ENCODE peak calls at places on chromosomes 13 and 19, in eight cellular contexts. One of them, this sample, is unnamed.

GRCh38 chr19:6223461-6224307 is 56.1 kb downstream of the MLLT1 start:
- DNase-seq in activated gamma-delta T cell treated with anti-CD3 and anti-CD28 coated beads, Interleukin-2, amount 50 U/mL, for 16 hours: no peak
- DNase-seq in activated T-cell treated with anti-CD3 and anti-CD28 coated beads, Interleukin-2, amount 50 U/mL, for 48 hours: no peak
- DNase-seq in EL: no peak
- DNase-seq in GOT3: no peak
- DNase-seq in GM12865: no peak
- DNase-seq in fibroblast of pulmonary artery: no peak
- DNase-seq in HAP-1: no peak
- DNase-seq in this sample: no peak

GRCh38 chr19:49339364-49340068 is 4.3 kb downstream of the CD37 start:
- DNase-seq in activated T-cell treated with anti-CD3 and anti-CD28 coated beads, Interleukin-2, amount 50 U/mL, for 48 hours: no peak
- DNase-seq in fibroblast of pulmonary artery: peak
- DNase-seq in GM12865: peak
- DNase-seq in GOT3: no peak
- DNase-seq in EL: peak
- DNase-seq in HAP-1: no peak
- DNase-seq in activated gamma-delta T cell treated with anti-CD3 and anti-CD28 coated beads, Interleukin-2, amount 50 U/mL, for 16 hours: no peak
- DNase-seq in this sample: no peak

GRCh38 chr13:32468502-32469147 is 40.7 kb upstream of the N4BP2L1 start:
- DNase-seq in EL: no peak
- DNase-seq in GM12865: no peak
- DNase-seq in fibroblast of pulmonary artery: peak
- DNase-seq in GOT3: no peak
- DNase-seq in activated gamma-delta T cell treated with anti-CD3 and anti-CD28 coated beads, Interleukin-2, amount 50 U/mL, for 16 hours: no peak
- DNase-seq in HAP-1: no peak
- DNase-seq in activated T-cell treated with anti-CD3 and anti-CD28 coated beads, Interleukin-2, amount 50 U/mL, for 48 hours: no peak
- DNase-seq in this sample: no peak

GRCh38 chr13:64154514-64154913 is 2738.9 kb upstream of the PCDH20 start:
- DNase-seq in activated gamma-delta T cell treated with anti-CD3 and anti-CD28 coated beads, Interleukin-2, amount 50 U/mL, for 16 hours: no peak
- DNase-seq in GOT3: no peak
- DNase-seq in HAP-1: no peak
- DNase-seq in activated T-cell treated with anti-CD3 and anti-CD28 coated beads, Interleukin-2, amount 50 U/mL, for 48 hours: no peak
- DNase-seq in EL: peak
- DNase-seq in GM12865: no peak
- DNase-seq in fibroblast of pulmonary artery: peak
- DNase-seq in this sample: no peak

GRCh38 chr13:31848621-31849020 is 109.3 kb downstream of the RXFP2 start:
- DNase-seq in fibroblast of pulmonary artery: no peak
- DNase-seq in HAP-1: no peak
- DNase-seq in GM12865: no peak
- DNase-seq in activated gamma-delta T cell treated with anti-CD3 and anti-CD28 coated beads, Interleukin-2, amount 50 U/mL, for 16 hours: no peak
- DNase-seq in GOT3: no peak
- DNase-seq in EL: no peak
- DNase-seq in activated T-cell treated with anti-CD3 and anti-CD28 coated beads, Interleukin-2, amount 50 U/mL, for 48 hours: no peak
- DNase-seq in this sample: no peak

GRCh38 chr13:113456116-113456702 is 2.9 kb upstream of the ADPRHL1 start:
- DNase-seq in fibroblast of pulmonary artery: no peak
- DNase-seq in HAP-1: no peak
- DNase-seq in activated gamma-delta T cell treated with anti-CD3 and anti-CD28 coated beads, Interleukin-2, amount 50 U/mL, for 16 hours: no peak
- DNase-seq in activated T-cell treated with anti-CD3 and anti-CD28 coated beads, Interleukin-2, amount 50 U/mL, for 48 hours: no peak
- DNase-seq in GM12865: no peak
- DNase-seq in GOT3: no peak
- DNase-seq in EL: no peak
- DNase-seq in this sample: no peak

GRCh38 chr13:28714651-28715050 is 4.1 kb downstream of the SLC46A3 start:
- DNase-seq in HAP-1: no peak
- DNase-seq in GM12865: no peak
- DNase-seq in GOT3: no peak
- DNase-seq in fibroblast of pulmonary artery: no peak
- DNase-seq in activated gamma-delta T cell treated with anti-CD3 and anti-CD28 coated beads, Interleukin-2, amount 50 U/mL, for 16 hours: no peak
- DNase-seq in activated T-cell treated with anti-CD3 and anti-CD28 coated beads, Interleukin-2, amount 50 U/mL, for 48 hours: no peak
- DNase-seq in EL: no peak
- DNase-seq in this sample: no peak

GRCh38 chr13:30934381-30934780 is 1.9 kb downstream of the TEX26 start:
- DNase-seq in fibroblast of pulmonary artery: no peak
- DNase-seq in GOT3: no peak
- DNase-seq in GM12865: peak
- DNase-seq in activated T-cell treated with anti-CD3 and anti-CD28 coated beads, Interleukin-2, amount 50 U/mL, for 48 hours: no peak
- DNase-seq in EL: no peak
- DNase-seq in activated gamma-delta T cell treated with anti-CD3 and anti-CD28 coated beads, Interleukin-2, amount 50 U/mL, for 16 hours: no peak
- DNase-seq in HAP-1: no peak
- DNase-seq in this sample: no peak

GRCh38 chr19:47512183-47512947 is 2.5 kb downstream of the NAPA start:
- DNase-seq in EL: peak
- DNase-seq in fibroblast of pulmonary artery: peak
- DNase-seq in GM12865: no peak
- DNase-seq in activated gamma-delta T cell treated with anti-CD3 and anti-CD28 coated beads, Interleukin-2, amount 50 U/mL, for 16 hours: no peak
- DNase-seq in HAP-1: no peak
- DNase-seq in activated T-cell treated with anti-CD3 and anti-CD28 coated beads, Interleukin-2, amount 50 U/mL, for 48 hours: no peak
- DNase-seq in GOT3: no peak
- DNase-seq in this sample: no peak

GRCh38 chr13:44934724-44935123 is 54.5 kb downstream of the NUFIP1 start:
- DNase-seq in GOT3: no peak
- DNase-seq in HAP-1: no peak
- DNase-seq in fibroblast of pulmonary artery: peak
- DNase-seq in EL: peak
- DNase-seq in activated gamma-delta T cell treated with anti-CD3 and anti-CD28 coated beads, Interleukin-2, amount 50 U/mL, for 16 hours: no peak
- DNase-seq in GM12865: peak
- DNase-seq in activated T-cell treated with anti-CD3 and anti-CD28 coated beads, Interleukin-2, amount 50 U/mL, for 48 hours: no peak
- DNase-seq in this sample: no peak

GRCh38 chr19:5292453-5292842 is 48.2 kb downstream of the PTPRS start:
- DNase-seq in activated T-cell treated with anti-CD3 and anti-CD28 coated beads, Interleukin-2, amount 50 U/mL, for 48 hours: no peak
- DNase-seq in fibroblast of pulmonary artery: no peak
- DNase-seq in GM12865: no peak
- DNase-seq in HAP-1: peak
- DNase-seq in GOT3: no peak
- DNase-seq in EL: no peak
- DNase-seq in activated gamma-delta T cell treated with anti-CD3 and anti-CD28 coated beads, Interleukin-2, amount 50 U/mL, for 16 hours: no peak
- DNase-seq in this sample: no peak

GRCh38 chr19:17538684-17539287 is 16.7 kb upstream of the COLGALT1 start:
- DNase-seq in HAP-1: peak
- DNase-seq in fibroblast of pulmonary artery: no peak
- DNase-seq in activated gamma-delta T cell treated with anti-CD3 and anti-CD28 coated beads, Interleukin-2, amount 50 U/mL, for 16 hours: no peak
- DNase-seq in activated T-cell treated with anti-CD3 and anti-CD28 coated beads, Interleukin-2, amount 50 U/mL, for 48 hours: peak
- DNase-seq in GM12865: peak
- DNase-seq in GOT3: no peak
- DNase-seq in EL: peak
- DNase-seq in this sample: no peak

GRCh38 chr19:6602729-6603114 is 11.8 kb upstream of the CD70 start:
- DNase-seq in activated T-cell treated with anti-CD3 and anti-CD28 coated beads, Interleukin-2, amount 50 U/mL, for 48 hours: no peak
- DNase-seq in HAP-1: no peak
- DNase-seq in fibroblast of pulmonary artery: no peak
- DNase-seq in EL: no peak
- DNase-seq in GOT3: no peak
- DNase-seq in activated gamma-delta T cell treated with anti-CD3 and anti-CD28 coated beads, Interleukin-2, amount 50 U/mL, for 16 hours: no peak
- DNase-seq in GM12865: peak
- DNase-seq in this sample: no peak

GRCh38 chr19:42254850-42255765 is at the start of gene ERF:
- DNase-seq in HAP-1: peak
- DNase-seq in activated gamma-delta T cell treated with anti-CD3 and anti-CD28 coated beads, Interleukin-2, amount 50 U/mL, for 16 hours: peak
- DNase-seq in EL: peak
- DNase-seq in fibroblast of pulmonary artery: peak
- DNase-seq in GOT3: peak
- DNase-seq in GM12865: peak
- DNase-seq in activated T-cell treated with anti-CD3 and anti-CD28 coated beads, Interleukin-2, amount 50 U/mL, for 48 hours: peak
- DNase-seq in this sample: peak

GRCh38 chr13:74114641-74115040 is 19.6 kb downstream of the KLF12 start:
- DNase-seq in fibroblast of pulmonary artery: no peak
- DNase-seq in activated T-cell treated with anti-CD3 and anti-CD28 coated beads, Interleukin-2, amount 50 U/mL, for 48 hours: no peak
- DNase-seq in GM12865: no peak
- DNase-seq in EL: no peak
- DNase-seq in GOT3: no peak
- DNase-seq in HAP-1: no peak
- DNase-seq in activated gamma-delta T cell treated with anti-CD3 and anti-CD28 coated beads, Interleukin-2, amount 50 U/mL, for 16 hours: no peak
- DNase-seq in this sample: no peak

GRCh38 chr19:4878491-4878968 is 11.1 kb upstream of the PLIN3 start:
- DNase-seq in GOT3: no peak
- DNase-seq in activated T-cell treated with anti-CD3 and anti-CD28 coated beads, Interleukin-2, amount 50 U/mL, for 48 hours: peak
- DNase-seq in HAP-1: no peak
- DNase-seq in fibroblast of pulmonary artery: no peak
- DNase-seq in EL: no peak
- DNase-seq in activated gamma-delta T cell treated with anti-CD3 and anti-CD28 coated beads, Interleukin-2, amount 50 U/mL, for 16 hours: no peak
- DNase-seq in GM12865: no peak
- DNase-seq in this sample: no peak

GRCh38 chr13:75308222-75308621 is 173.7 kb downstream of the TBC1D4 start:
- DNase-seq in activated T-cell treated with anti-CD3 and anti-CD28 coated beads, Interleukin-2, amount 50 U/mL, for 48 hours: peak
- DNase-seq in fibroblast of pulmonary artery: no peak
- DNase-seq in GOT3: no peak
- DNase-seq in HAP-1: no peak
- DNase-seq in GM12865: peak
- DNase-seq in activated gamma-delta T cell treated with anti-CD3 and anti-CD28 coated beads, Interleukin-2, amount 50 U/mL, for 16 hours: no peak
- DNase-seq in EL: no peak
- DNase-seq in this sample: no peak

GRCh38 chr19:934865-935422 is 9.1 kb downstream of the ARID3A start:
- DNase-seq in HAP-1: no peak
- DNase-seq in GM12865: no peak
- DNase-seq in fibroblast of pulmonary artery: peak
- DNase-seq in GOT3: no peak
- DNase-seq in EL: no peak
- DNase-seq in activated gamma-delta T cell treated with anti-CD3 and anti-CD28 coated beads, Interleukin-2, amount 50 U/mL, for 16 hours: no peak
- DNase-seq in activated T-cell treated with anti-CD3 and anti-CD28 coated beads, Interleukin-2, amount 50 U/mL, for 48 hours: no peak
- DNase-seq in this sample: no peak

GRCh38 chr19:7260161-7260560 is 34.1 kb downstream of the INSR start:
- DNase-seq in fibroblast of pulmonary artery: no peak
- DNase-seq in activated T-cell treated with anti-CD3 and anti-CD28 coated beads, Interleukin-2, amount 50 U/mL, for 48 hours: no peak
- DNase-seq in HAP-1: no peak
- DNase-seq in GOT3: no peak
- DNase-seq in GM12865: no peak
- DNase-seq in activated gamma-delta T cell treated with anti-CD3 and anti-CD28 coated beads, Interleukin-2, amount 50 U/mL, for 16 hours: no peak
- DNase-seq in EL: no peak
- DNase-seq in this sample: no peak

GRCh38 chr19:45020071-45020470 is 18.8 kb upstream of the CLASRP start:
- DNase-seq in activated gamma-delta T cell treated with anti-CD3 and anti-CD28 coated beads, Interleukin-2, amount 50 U/mL, for 16 hours: no peak
- DNase-seq in fibroblast of pulmonary artery: no peak
- DNase-seq in activated T-cell treated with anti-CD3 and anti-CD28 coated beads, Interleukin-2, amount 50 U/mL, for 48 hours: no peak
- DNase-seq in GM12865: no peak
- DNase-seq in EL: no peak
- DNase-seq in GOT3: no peak
- DNase-seq in HAP-1: no peak
- DNase-seq in this sample: no peak

GRCh38 chr13:25371608-25372274 is at the start of gene ATP8A2:
- DNase-seq in EL: no peak
- DNase-seq in HAP-1: peak
- DNase-seq in fibroblast of pulmonary artery: no peak
- DNase-seq in activated T-cell treated with anti-CD3 and anti-CD28 coated beads, Interleukin-2, amount 50 U/mL, for 48 hours: no peak
- DNase-seq in activated gamma-delta T cell treated with anti-CD3 and anti-CD28 coated beads, Interleukin-2, amount 50 U/mL, for 16 hours: no peak
- DNase-seq in GOT3: no peak
- DNase-seq in GM12865: no peak
- DNase-seq in this sample: no peak

GRCh38 chr19:51002542-51003311 is 1.3 kb upstream of the KLK8 start:
- DNase-seq in activated gamma-delta T cell treated with anti-CD3 and anti-CD28 coated beads, Interleukin-2, amount 50 U/mL, for 16 hours: no peak
- DNase-seq in EL: peak
- DNase-seq in HAP-1: peak
- DNase-seq in fibroblast of pulmonary artery: no peak
- DNase-seq in GM12865: peak
- DNase-seq in activated T-cell treated with anti-CD3 and anti-CD28 coated beads, Interleukin-2, amount 50 U/mL, for 48 hours: peak
- DNase-seq in GOT3: no peak
- DNase-seq in this sample: no peak

GRCh38 chr19:11096210-11096841 is 7.1 kb downstream of the LDLR start:
- DNase-seq in activated T-cell treated with anti-CD3 and anti-CD28 coated beads, Interleukin-2, amount 50 U/mL, for 48 hours: peak
- DNase-seq in activated gamma-delta T cell treated with anti-CD3 and anti-CD28 coated beads, Interleukin-2, amount 50 U/mL, for 16 hours: no peak
- DNase-seq in fibroblast of pulmonary artery: peak
- DNase-seq in GM12865: peak
- DNase-seq in EL: peak
- DNase-seq in HAP-1: no peak
- DNase-seq in GOT3: no peak
- DNase-seq in this sample: no peak

GRCh38 chr13:73403362-73404150 is 344.8 kb downstream of the KLF5 start:
- DNase-seq in GOT3: no peak
- DNase-seq in HAP-1: no peak
- DNase-seq in EL: no peak
- DNase-seq in activated gamma-delta T cell treated with anti-CD3 and anti-CD28 coated beads, Interleukin-2, amount 50 U/mL, for 16 hours: no peak
- DNase-seq in fibroblast of pulmonary artery: no peak
- DNase-seq in GM12865: no peak
- DNase-seq in activated T-cell treated with anti-CD3 and anti-CD28 coated beads, Interleukin-2, amount 50 U/mL, for 48 hours: no peak
- DNase-seq in this sample: no peak

GRCh38 chr13:30276178-30276577 is 31.2 kb downstream of the KATNAL1 start:
- DNase-seq in EL: no peak
- DNase-seq in GOT3: no peak
- DNase-seq in fibroblast of pulmonary artery: no peak
- DNase-seq in activated T-cell treated with anti-CD3 and anti-CD28 coated beads, Interleukin-2, amount 50 U/mL, for 48 hours: no peak
- DNase-seq in HAP-1: no peak
- DNase-seq in activated gamma-delta T cell treated with anti-CD3 and anti-CD28 coated beads, Interleukin-2, amount 50 U/mL, for 16 hours: no peak
- DNase-seq in GM12865: peak
- DNase-seq in this sample: no peak

GRCh38 chr13:73544175-73544574 is 485.4 kb downstream of the KLF5 start:
- DNase-seq in fibroblast of pulmonary artery: peak
- DNase-seq in HAP-1: no peak
- DNase-seq in GM12865: no peak
- DNase-seq in activated gamma-delta T cell treated with anti-CD3 and anti-CD28 coated beads, Interleukin-2, amount 50 U/mL, for 16 hours: no peak
- DNase-seq in GOT3: no peak
- DNase-seq in activated T-cell treated with anti-CD3 and anti-CD28 coated beads, Interleukin-2, amount 50 U/mL, for 48 hours: no peak
- DNase-seq in EL: no peak
- DNase-seq in this sample: no peak

GRCh38 chr19:15419413-15420025 is 731 bp upstream of the AKAP8L start:
- DNase-seq in GM12865: no peak
- DNase-seq in activated T-cell treated with anti-CD3 and anti-CD28 coated beads, Interleukin-2, amount 50 U/mL, for 48 hours: peak
- DNase-seq in GOT3: no peak
- DNase-seq in EL: peak
- DNase-seq in activated gamma-delta T cell treated with anti-CD3 and anti-CD28 coated beads, Interleukin-2, amount 50 U/mL, for 16 hours: no peak
- DNase-seq in fibroblast of pulmonary artery: peak
- DNase-seq in HAP-1: no peak
- DNase-seq in this sample: no peak

GRCh38 chr19:4717966-4718701 is 5.5 kb downstream of the DPP9 start:
- DNase-seq in activated T-cell treated with anti-CD3 and anti-CD28 coated beads, Interleukin-2, amount 50 U/mL, for 48 hours: no peak
- DNase-seq in EL: no peak
- DNase-seq in fibroblast of pulmonary artery: no peak
- DNase-seq in GOT3: no peak
- DNase-seq in GM12865: no peak
- DNase-seq in HAP-1: no peak
- DNase-seq in activated gamma-delta T cell treated with anti-CD3 and anti-CD28 coated beads, Interleukin-2, amount 50 U/mL, for 16 hours: no peak
- DNase-seq in this sample: no peak

GRCh38 chr19:18783958-18784785 is 6.9 kb downstream of the COMP start:
- DNase-seq in EL: no peak
- DNase-seq in fibroblast of pulmonary artery: no peak
- DNase-seq in activated T-cell treated with anti-CD3 and anti-CD28 coated beads, Interleukin-2, amount 50 U/mL, for 48 hours: no peak
- DNase-seq in GM12865: no peak
- DNase-seq in HAP-1: no peak
- DNase-seq in GOT3: no peak
- DNase-seq in activated gamma-delta T cell treated with anti-CD3 and anti-CD28 coated beads, Interleukin-2, amount 50 U/mL, for 16 hours: no peak
- DNase-seq in this sample: no peak

GRCh38 chr13:72590091-72590490 is 137.3 kb downstream of the MZT1 start:
- DNase-seq in activated gamma-delta T cell treated with anti-CD3 and anti-CD28 coated beads, Interleukin-2, amount 50 U/mL, for 16 hours: no peak
- DNase-seq in HAP-1: no peak
- DNase-seq in GM12865: no peak
- DNase-seq in fibroblast of pulmonary artery: no peak
- DNase-seq in activated T-cell treated with anti-CD3 and anti-CD28 coated beads, Interleukin-2, amount 50 U/mL, for 48 hours: no peak
- DNase-seq in GOT3: no peak
- DNase-seq in EL: no peak
- DNase-seq in this sample: no peak

GRCh38 chr13:36528105-36528504 is 95.8 kb downstream of the CCNA1 start:
- DNase-seq in activated T-cell treated with anti-CD3 and anti-CD28 coated beads, Interleukin-2, amount 50 U/mL, for 48 hours: no peak
- DNase-seq in fibroblast of pulmonary artery: no peak
- DNase-seq in EL: no peak
- DNase-seq in GM12865: no peak
- DNase-seq in GOT3: no peak
- DNase-seq in activated gamma-delta T cell treated with anti-CD3 and anti-CD28 coated beads, Interleukin-2, amount 50 U/mL, for 16 hours: no peak
- DNase-seq in HAP-1: no peak
- DNase-seq in this sample: no peak

GRCh38 chr13:90690458-90691063 is 656.9 kb upstream of the MIR17HG start:
- DNase-seq in GOT3: no peak
- DNase-seq in activated gamma-delta T cell treated with anti-CD3 and anti-CD28 coated beads, Interleukin-2, amount 50 U/mL, for 16 hours: no peak
- DNase-seq in activated T-cell treated with anti-CD3 and anti-CD28 coated beads, Interleukin-2, amount 50 U/mL, for 48 hours: no peak
- DNase-seq in fibroblast of pulmonary artery: peak
- DNase-seq in GM12865: no peak
- DNase-seq in EL: no peak
- DNase-seq in HAP-1: no peak
- DNase-seq in this sample: no peak

GRCh38 chr13:41577437-41577836 is 120.1 kb downstream of the RGCC start:
- DNase-seq in GOT3: no peak
- DNase-seq in GM12865: no peak
- DNase-seq in HAP-1: no peak
- DNase-seq in EL: peak
- DNase-seq in fibroblast of pulmonary artery: peak
- DNase-seq in activated T-cell treated with anti-CD3 and anti-CD28 coated beads, Interleukin-2, amount 50 U/mL, for 48 hours: no peak
- DNase-seq in activated gamma-delta T cell treated with anti-CD3 and anti-CD28 coated beads, Interleukin-2, amount 50 U/mL, for 16 hours: no peak
- DNase-seq in this sample: no peak

GRCh38 chr13:52925221-52925620 is 76.8 kb upstream of the PCDH8 start:
- DNase-seq in HAP-1: no peak
- DNase-seq in activated gamma-delta T cell treated with anti-CD3 and anti-CD28 coated beads, Interleukin-2, amount 50 U/mL, for 16 hours: no peak
- DNase-seq in GOT3: no peak
- DNase-seq in activated T-cell treated with anti-CD3 and anti-CD28 coated beads, Interleukin-2, amount 50 U/mL, for 48 hours: no peak
- DNase-seq in EL: no peak
- DNase-seq in GM12865: no peak
- DNase-seq in fibroblast of pulmonary artery: no peak
- DNase-seq in this sample: no peak

This sample was measured in NK-92 treated with Interleukin-12 subunit alpha and Interleukin-12 subunit beta, amount 100 ng/mL, for 24 hours.